ENCODE peak calls at places on chromosomes 11 and 22, in five cellular contexts. U is activated CD4-positive, CD25-positive, alpha-beta regulatory T cell treated with anti-CD3 and anti-CD28 coated beads, Interleukin-2, amount 50 U/mL, for 72 hours; B is Right ventricle myocardium inferior; N is progenitor cell of endocrine pancreas; W is foreskin fibroblast. Z is an unnamed sample.
A peak's percentile ranks its signal among the peaks of the same experiment; 100 is the strongest.

GRCh38 chr11:116613201-116613910 is 159.4 kb downstream of the BUD13 start:
- DNase-seq in U (peak; percentile 12), B (no peak), N (no peak), W (no peak), Z (no peak)

GRCh38 chr22:25357606-25358420 is 138.4 kb downstream of the CRYBB2 start:
- DNase-seq in U (no peak), B (no peak), N (no peak), W (no peak), Z (peak; percentile 46)

GRCh38 chr22:34622602-34623001 is 443.4 kb upstream of the ISX start:
- DNase-seq in U (no peak), B (no peak), N (no peak), W (no peak), Z (no peak)

GRCh38 chr22:47169801-47170140 is 407.3 kb downstream of the TBC1D22A start:
- DNase-seq in U (peak; percentile 4), B (no peak), N (no peak), W (no peak), Z (peak; percentile 52)

GRCh38 chr11:35980646-35981402 is 37.0 kb downstream of the LDLRAD3 start:
- DNase-seq in U (no peak), B (no peak), N (no peak), W (no peak), Z (no peak)

GRCh38 chr11:29272019-29272654 is 744.7 kb downstream of the KCNA4 start:
- DNase-seq in U (no peak), B (no peak), N (no peak), W (peak; percentile 24), Z (no peak)

GRCh38 chr22:49845241-49845640 is 8.4 kb upstream of the ZBED4 start:
- DNase-seq in U (no peak), B (no peak), N (no peak), W (no peak), Z (no peak)

GRCh38 chr11:2578934-2579280 is 120.9 kb downstream of the KCNQ1OT1 start:
- DNase-seq in U (peak; percentile 11), B (peak; percentile 32), N (no peak), W (no peak), Z (peak; percentile 44)

GRCh38 chr22:20248461-20248959 is 19.6 kb downstream of the RTN4R start:
- DNase-seq in U (no peak), B (no peak), N (no peak), W (no peak), Z (no peak)

GRCh38 chr22:29744902-29745301 is 21.9 kb downstream of the ZMAT5 start:
- DNase-seq in U (no peak), B (no peak), N (no peak), W (peak; percentile 82), Z (no peak)

GRCh38 chr11:96393753-96394348 is 4.0 kb downstream of the JRKL start:
- DNase-seq in U (no peak), B (no peak), N (no peak), W (peak; percentile 24), Z (no peak)

GRCh38 chr11:66106786-66107599 is 36.9 kb downstream of the PACS1 start:
- DNase-seq in U (no peak), B (no peak), N (no peak), W (no peak), Z (no peak)

GRCh38 chr22:44479662-44480061 is 18.4 kb downstream of the RTL6 start:
- DNase-seq in U (no peak), B (no peak), N (no peak), W (no peak), Z (no peak)

GRCh38 chr11:69010964-69011623 is 2.0 kb downstream of the MRGPRF start:
- DNase-seq in U (no peak), B (peak; percentile 90), N (peak; percentile 61), W (peak; percentile 86), Z (peak; percentile 93)

GRCh38 chr11:95599959-95600586 is 189.5 kb downstream of the FAM76B start:
- DNase-seq in U (no peak), B (no peak), N (no peak), W (no peak), Z (no peak)

GRCh38 chr11:128300785-128301184 is 286.6 kb downstream of the ETS1 start:
- DNase-seq in U (no peak), B (no peak), N (no peak), W (no peak), Z (no peak)

GRCh38 chr11:17481905-17482304 is 5.3 kb upstream of the ABCC8 start:
- DNase-seq in U (no peak), B (no peak), N (no peak), W (no peak), Z (no peak)

GRCh38 chr11:100830978-100831732 is 144.1 kb downstream of the ARHGAP42 start:
- DNase-seq in U (no peak), B (no peak), N (no peak), W (peak; percentile 53), Z (no peak)

GRCh38 chr11:112797653-112798293 is 163.4 kb upstream of the NCAM1 start:
- DNase-seq in U (no peak), B (no peak), N (no peak), W (peak; percentile 10), Z (no peak)

GRCh38 chr22:45211435-45211834 is 29.3 kb downstream of the KIAA0930 start:
- DNase-seq in U (no peak), B (no peak), N (no peak), W (peak; percentile 51), Z (peak; percentile 12)

GRCh38 chr22:36839356-36840073 is 21.3 kb upstream of the NCF4 start:
- DNase-seq in U (no peak), B (no peak), N (no peak), W (peak; percentile 17), Z (no peak)

GRCh38 chr11:316891-317291 is 3.1 kb downstream of the IFITM1 start:
- DNase-seq in U (no peak), B (no peak), N (no peak), W (no peak), Z (no peak)

GRCh38 chr11:42802211-42802918 is 509.4 kb upstream of the API5 start:
- DNase-seq in U (no peak), B (no peak), N (no peak), W (no peak), Z (no peak)

GRCh38 chr11:2293396-2294339 is 8.1 kb downstream of the C11orf21 start:
- DNase-seq in U (peak; percentile 24), B (peak; percentile 65), N (no peak), W (no peak), Z (peak; percentile 43)

GRCh38 chr11:63560506-63561179 is 2.5 kb downstream of the PLAAT2 start:
- DNase-seq in U (no peak), B (no peak), N (no peak), W (no peak), Z (peak; percentile 87)

GRCh38 chr11:2724653-2725366 is 25.0 kb upstream of the KCNQ1OT1 start:
- DNase-seq in U (no peak), B (no peak), N (no peak), W (no peak), Z (peak; percentile 86)

GRCh38 chr11:87463486-87464102 is 425.9 kb downstream of the TMEM135 start:
- DNase-seq in U (no peak), B (no peak), N (no peak), W (no peak), Z (no peak)

GRCh38 chr11:33687733-33688479 is 12.7 kb downstream of the C11orf91 start:
- DNase-seq in U (no peak), B (no peak), N (peak; percentile 41), W (peak; percentile 75), Z (no peak)

Z was measured in kidney.